ENCODE peak calls at places on chromosomes 7 and 10, in six cellular contexts. S is activated T-cell treated with anti-CD3 and anti-CD28 coated beads for 1 hour; B is RPMI7951; J is stimulated activated CD4-positive, alpha-beta T cell treated with anti-CD3 and anti-CD28 coated beads, Interleukin-1b, Interleukin-23, amount 100 ng/mL, for 24 hours; F is NCI-H526; U is iPS-NIHi11. N is an unnamed sample.

GRCh38 chr10:89332092-89332633 is 4.4 kb downstream of the IFIT3 start:
- DNase-seq in S (no peak), B (peak), J (no peak), F (no peak), U (no peak), N (no peak)

GRCh38 chr7:116403265-116403664 is 96.3 kb upstream of the CAV2 start:
- DNase-seq in S (no peak), B (no peak), J (no peak), F (no peak), U (no peak), N (no peak)

GRCh38 chr10:8048281-8049008 is 6.0 kb upstream of the GATA3 start:
- DNase-seq in S (no peak), B (no peak), J (no peak), F (no peak), U (no peak), N (no peak)

GRCh38 chr7:151229249-151229648 is 2.2 kb upstream of the ABCF2 start:
- DNase-seq in S (no peak), B (no peak), J (no peak), F (no peak), U (no peak), N (no peak)

GRCh38 chr7:106392565-106392964 is 107.8 kb upstream of the NAMPT start:
- DNase-seq in S (no peak), B (no peak), J (no peak), F (no peak), U (no peak), N (no peak)

GRCh38 chr10:26334932-26335573 is 103.1 kb upstream of the APBB1IP start:
- DNase-seq in S (peak), B (peak), J (peak), F (peak), U (peak), N (peak)

GRCh38 chr10:107914450-107915276 is 750.2 kb upstream of the SORCS1 start:
- DNase-seq in S (no peak), B (peak), J (no peak), F (peak), U (peak), N (no peak)

GRCh38 chr10:6255548-6256061 is 52.9 kb downstream of the PFKFB3 start:
- DNase-seq in S (no peak), B (peak), J (no peak), F (no peak), U (no peak), N (no peak)

GRCh38 chr10:74923556-74923955 is 97.2 kb downstream of the KAT6B start:
- DNase-seq in S (no peak), B (peak), J (no peak), F (no peak), U (no peak), N (peak)

GRCh38 chr7:47067215-47067614 is 514.7 kb downstream of the TNS3 start:
- DNase-seq in S (no peak), B (peak), J (no peak), F (no peak), U (no peak), N (no peak)

GRCh38 chr10:62252051-62252450 is 16.6 kb downstream of the RTKN2 start:
- DNase-seq in S (no peak), B (no peak), J (no peak), F (no peak), U (no peak), N (no peak)

GRCh38 chr7:151014950-151015349 is 9.3 kb downstream of the ATG9B start:
- DNase-seq in S (no peak), B (no peak), J (no peak), F (no peak), U (no peak), N (peak)

GRCh38 chr10:24894728-24895127 is 57.7 kb downstream of the PRTFDC1 start:
- DNase-seq in S (peak), B (no peak), J (no peak), F (no peak), U (no peak), N (peak)

GRCh38 chr10:104076743-104077160 is 8.9 kb downstream of the COL17A1 start:
- DNase-seq in S (no peak), B (peak), J (no peak), F (peak), U (peak), N (peak)

GRCh38 chr7:73314271-73314670 is 5.6 kb upstream of the NSUN5 start:
- DNase-seq in S (no peak), B (no peak), J (no peak), F (no peak), U (no peak), N (no peak)

GRCh38 chr7:156614434-156615264 is 25.9 kb upstream of the RNF32 start:
- DNase-seq in S (no peak), B (no peak), J (no peak), F (no peak), U (no peak), N (no peak)

GRCh38 chr10:124425227-124425962 is 6.7 kb upstream of the OAT start:
- DNase-seq in S (no peak), B (no peak), J (no peak), F (no peak), U (no peak), N (no peak)

GRCh38 chr10:125063256-125063945 is 97.0 kb downstream of the CTBP2 start:
- DNase-seq in S (no peak), B (no peak), J (no peak), F (no peak), U (no peak), N (peak)

GRCh38 chr10:116024479-116024878 is 248.5 kb downstream of the GFRA1 start:
- DNase-seq in S (no peak), B (no peak), J (no peak), F (no peak), U (no peak), N (no peak)